ENCODE peak calls at places on chromosome 18, in five cellular contexts. J is activated T-helper 9 cell treated with anti-CD3 and anti-CD28 coated beads, Interleukin-2, amount 50 U/mL, for 16 hours; A is cortex of kidney; F is GM20000; B is cardiac fibroblast. R is an unnamed sample.

GRCh38 chr18:75393721-75394120 is 33.8 kb downstream of the SMIM21 start:
- DNase-seq in J (no peak), A (no peak), F (no peak), B (no peak), R (no peak)

GRCh38 chr18:58695772-58696171 is 24.5 kb downstream of the MALT1 start:
- DNase-seq in J (no peak), A (no peak), F (no peak), B (no peak), R (no peak)

GRCh38 chr18:55069497-55069896 is 110.2 kb upstream of the CCDC68 start:
- DNase-seq in J (no peak), A (no peak), F (peak), B (no peak), R (no peak)

GRCh38 chr18:49691177-49691608 is 122.1 kb downstream of the ACAA2 start:
- DNase-seq in J (no peak), A (no peak), F (no peak), B (peak), R (no peak)

GRCh38 chr18:12911025-12911927 is 27.2 kb upstream of the PTPN2 start:
- DNase-seq in J (peak), A (no peak), F (peak), B (no peak), R (no peak)

GRCh38 chr18:77071061-77071460 is 61.5 kb downstream of the MBP start:
- DNase-seq in J (no peak), A (no peak), F (no peak), B (no peak), R (no peak)

GRCh38 chr18:26005950-26006349 is 84.5 kb downstream of the SS18 start:
- DNase-seq in J (no peak), A (no peak), F (no peak), B (no peak), R (no peak)

GRCh38 chr18:65326831-65327230 is 424.0 kb upstream of the CDH7 start:
- DNase-seq in J (no peak), A (no peak), F (no peak), B (no peak), R (no peak)

GRCh38 chr18:72700961-72701710 is 157.0 kb upstream of the CBLN2 start:
- DNase-seq in J (no peak), A (no peak), F (no peak), B (peak), R (no peak)

R was measured in mesothelial cell of epicardium.